ENCODE peak calls at places on chromosomes 3 and 15, in ten cellular contexts. One of them, this sample, is unnamed.

GRCh38 chr3:125107861-125108567 is 52.2 kb upstream of the HEG1 start:
- DNase-seq in naive thymus-derived CD8-positive, alpha-beta T cell: no peak
- DNase-seq in hippocampal formation: no peak
- DNase-seq in stimulated activated CD8-positive, alpha-beta memory T cell treated with anti-CD3 and anti-CD28 coated beads, Interleukin-7, amount 100 ng/mL, for 1 hour: no peak
- DNase-seq in endodermal cell: no peak
- DNase-seq in GM23248: peak
- DNase-seq in mucosa of gallbladder: no peak
- DNase-seq in NCI-H2029 treated with DMSO at 0.1 percent for 48 hours: no peak
- DNase-seq in substantia nigra: no peak
- DNase-seq in posterior cingulate gyrus: no peak
- DNase-seq in this sample: no peak

GRCh38 chr3:14487086-14487485 is 53.1 kb downstream of the GRIP2 start:
- DNase-seq in hippocampal formation: no peak
- DNase-seq in GM23248: no peak
- DNase-seq in NCI-H2029 treated with DMSO at 0.1 percent for 48 hours: no peak
- DNase-seq in naive thymus-derived CD8-positive, alpha-beta T cell: no peak
- DNase-seq in posterior cingulate gyrus: no peak
- DNase-seq in mucosa of gallbladder: no peak
- DNase-seq in substantia nigra: no peak
- DNase-seq in endodermal cell: no peak
- DNase-seq in stimulated activated CD8-positive, alpha-beta memory T cell treated with anti-CD3 and anti-CD28 coated beads, Interleukin-7, amount 100 ng/mL, for 1 hour: no peak
- DNase-seq in this sample: no peak

GRCh38 chr3:122169911-122170310 is 13.6 kb upstream of the CASR start:
- DNase-seq in posterior cingulate gyrus: no peak
- DNase-seq in stimulated activated CD8-positive, alpha-beta memory T cell treated with anti-CD3 and anti-CD28 coated beads, Interleukin-7, amount 100 ng/mL, for 1 hour: no peak
- DNase-seq in GM23248: peak
- DNase-seq in endodermal cell: no peak
- DNase-seq in NCI-H2029 treated with DMSO at 0.1 percent for 48 hours: no peak
- DNase-seq in substantia nigra: no peak
- DNase-seq in naive thymus-derived CD8-positive, alpha-beta T cell: no peak
- DNase-seq in hippocampal formation: no peak
- DNase-seq in mucosa of gallbladder: peak
- DNase-seq in this sample: no peak

GRCh38 chr3:139710212-139710611 is 32.4 kb upstream of the NMNAT3 start:
- DNase-seq in posterior cingulate gyrus: no peak
- DNase-seq in mucosa of gallbladder: no peak
- DNase-seq in NCI-H2029 treated with DMSO at 0.1 percent for 48 hours: no peak
- DNase-seq in stimulated activated CD8-positive, alpha-beta memory T cell treated with anti-CD3 and anti-CD28 coated beads, Interleukin-7, amount 100 ng/mL, for 1 hour: no peak
- DNase-seq in naive thymus-derived CD8-positive, alpha-beta T cell: no peak
- DNase-seq in substantia nigra: no peak
- DNase-seq in GM23248: no peak
- DNase-seq in hippocampal formation: no peak
- DNase-seq in endodermal cell: no peak
- DNase-seq in this sample: no peak

GRCh38 chr3:114418724-114419543 is 125.1 kb downstream of the TIGIT start:
- DNase-seq in mucosa of gallbladder: no peak
- DNase-seq in posterior cingulate gyrus: no peak
- DNase-seq in hippocampal formation: peak
- DNase-seq in substantia nigra: no peak
- DNase-seq in NCI-H2029 treated with DMSO at 0.1 percent for 48 hours: peak
- DNase-seq in GM23248: peak
- DNase-seq in naive thymus-derived CD8-positive, alpha-beta T cell: no peak
- DNase-seq in endodermal cell: no peak
- DNase-seq in stimulated activated CD8-positive, alpha-beta memory T cell treated with anti-CD3 and anti-CD28 coated beads, Interleukin-7, amount 100 ng/mL, for 1 hour: no peak
- DNase-seq in this sample: no peak

GRCh38 chr3:158819282-158819681 is 17.4 kb downstream of the MFSD1 start:
- DNase-seq in stimulated activated CD8-positive, alpha-beta memory T cell treated with anti-CD3 and anti-CD28 coated beads, Interleukin-7, amount 100 ng/mL, for 1 hour: no peak
- DNase-seq in naive thymus-derived CD8-positive, alpha-beta T cell: no peak
- DNase-seq in hippocampal formation: no peak
- DNase-seq in mucosa of gallbladder: no peak
- DNase-seq in posterior cingulate gyrus: no peak
- DNase-seq in endodermal cell: no peak
- DNase-seq in substantia nigra: no peak
- DNase-seq in NCI-H2029 treated with DMSO at 0.1 percent for 48 hours: no peak
- DNase-seq in GM23248: no peak
- DNase-seq in this sample: no peak

GRCh38 chr3:59127071-59127470 is 77.2 kb upstream of the CFAP20DC start:
- DNase-seq in stimulated activated CD8-positive, alpha-beta memory T cell treated with anti-CD3 and anti-CD28 coated beads, Interleukin-7, amount 100 ng/mL, for 1 hour: no peak
- DNase-seq in posterior cingulate gyrus: no peak
- DNase-seq in mucosa of gallbladder: no peak
- DNase-seq in substantia nigra: no peak
- DNase-seq in hippocampal formation: no peak
- DNase-seq in NCI-H2029 treated with DMSO at 0.1 percent for 48 hours: no peak
- DNase-seq in naive thymus-derived CD8-positive, alpha-beta T cell: no peak
- DNase-seq in endodermal cell: no peak
- DNase-seq in GM23248: peak
- DNase-seq in this sample: no peak

GRCh38 chr3:12518266-12519028 is 26.9 kb downstream of the MKRN2OS start:
- DNase-seq in posterior cingulate gyrus: no peak
- DNase-seq in NCI-H2029 treated with DMSO at 0.1 percent for 48 hours: no peak
- DNase-seq in GM23248: no peak
- DNase-seq in hippocampal formation: no peak
- DNase-seq in stimulated activated CD8-positive, alpha-beta memory T cell treated with anti-CD3 and anti-CD28 coated beads, Interleukin-7, amount 100 ng/mL, for 1 hour: no peak
- DNase-seq in naive thymus-derived CD8-positive, alpha-beta T cell: no peak
- DNase-seq in mucosa of gallbladder: no peak
- DNase-seq in endodermal cell: no peak
- DNase-seq in substantia nigra: no peak
- DNase-seq in this sample: no peak

GRCh38 chr3:156732715-156733114 is 58.3 kb downstream of the TIPARP start:
- DNase-seq in GM23248: no peak
- DNase-seq in mucosa of gallbladder: no peak
- DNase-seq in hippocampal formation: no peak
- DNase-seq in substantia nigra: no peak
- DNase-seq in endodermal cell: no peak
- DNase-seq in naive thymus-derived CD8-positive, alpha-beta T cell: no peak
- DNase-seq in stimulated activated CD8-positive, alpha-beta memory T cell treated with anti-CD3 and anti-CD28 coated beads, Interleukin-7, amount 100 ng/mL, for 1 hour: no peak
- DNase-seq in NCI-H2029 treated with DMSO at 0.1 percent for 48 hours: no peak
- DNase-seq in posterior cingulate gyrus: no peak
- DNase-seq in this sample: no peak

GRCh38 chr15:62549345-62549970 is 384.4 kb upstream of the C2CD4B start:
- DNase-seq in substantia nigra: no peak
- DNase-seq in mucosa of gallbladder: peak
- DNase-seq in GM23248: peak
- DNase-seq in stimulated activated CD8-positive, alpha-beta memory T cell treated with anti-CD3 and anti-CD28 coated beads, Interleukin-7, amount 100 ng/mL, for 1 hour: no peak
- DNase-seq in endodermal cell: peak
- DNase-seq in naive thymus-derived CD8-positive, alpha-beta T cell: no peak
- DNase-seq in posterior cingulate gyrus: no peak
- DNase-seq in NCI-H2029 treated with DMSO at 0.1 percent for 48 hours: no peak
- DNase-seq in hippocampal formation: no peak
- DNase-seq in this sample: no peak

GRCh38 chr3:62208385-62208784 is 165.0 kb downstream of the FEZF2 start:
- DNase-seq in hippocampal formation: no peak
- DNase-seq in endodermal cell: no peak
- DNase-seq in naive thymus-derived CD8-positive, alpha-beta T cell: no peak
- DNase-seq in NCI-H2029 treated with DMSO at 0.1 percent for 48 hours: no peak
- DNase-seq in posterior cingulate gyrus: no peak
- DNase-seq in mucosa of gallbladder: no peak
- DNase-seq in stimulated activated CD8-positive, alpha-beta memory T cell treated with anti-CD3 and anti-CD28 coated beads, Interleukin-7, amount 100 ng/mL, for 1 hour: no peak
- DNase-seq in substantia nigra: no peak
- DNase-seq in GM23248: no peak
- DNase-seq in this sample: no peak

GRCh38 chr3:76565496-76566210 is 474.2 kb upstream of the ROBO2 start:
- DNase-seq in stimulated activated CD8-positive, alpha-beta memory T cell treated with anti-CD3 and anti-CD28 coated beads, Interleukin-7, amount 100 ng/mL, for 1 hour: no peak
- DNase-seq in hippocampal formation: no peak
- DNase-seq in mucosa of gallbladder: no peak
- DNase-seq in posterior cingulate gyrus: no peak
- DNase-seq in substantia nigra: no peak
- DNase-seq in NCI-H2029 treated with DMSO at 0.1 percent for 48 hours: no peak
- DNase-seq in naive thymus-derived CD8-positive, alpha-beta T cell: no peak
- DNase-seq in endodermal cell: no peak
- DNase-seq in GM23248: no peak
- DNase-seq in this sample: no peak